ENCODE peak calls at places on chromosomes 11 and 22, in five cellular contexts. E is HFF-Myc; N is naive thymus-derived CD4-positive, alpha-beta T cell; C is GM03348; H is right lobe of liver. S is an unnamed sample.

GRCh38 chr11:68750197-68750987 is 928 bp downstream of the TESMIN start:
- DNase-seq in H (peak), C (no peak), N (peak), E (no peak), S (peak)

GRCh38 chr11:121367434-121367833 is 74.9 kb downstream of the SC5D start:
- DNase-seq in N (no peak), E (no peak), H (no peak), C (peak), S (peak)

GRCh38 chr22:31637375-31637937 is 24.6 kb downstream of the PISD start:
- DNase-seq in N (no peak), H (no peak), C (no peak), E (no peak), S (peak)

GRCh38 chr11:123578778-123579481 is 75.5 kb downstream of the SCN3B start:
- DNase-seq in H (no peak), E (no peak), C (no peak), N (no peak), S (no peak)

GRCh38 chr22:31045900-31046587 is 35.1 kb upstream of the SMTN start:
- DNase-seq in N (no peak), E (no peak), C (no peak), H (no peak), S (no peak)

GRCh38 chr11:113674397-113674685 is 31.8 kb downstream of the TMPRSS5 start:
- DNase-seq in H (no peak), C (no peak), N (no peak), E (no peak), S (no peak)

GRCh38 chr11:105155679-105156078 is 16.1 kb upstream of the CARD18 start:
- DNase-seq in N (no peak), H (no peak), E (no peak), C (no peak), S (no peak)

GRCh38 chr22:27578937-27579617 is 222.5 kb downstream of the MN1 start:
- DNase-seq in E (no peak), N (no peak), C (peak), H (no peak), S (no peak)

GRCh38 chr11:111851067-111851466 is 20.3 kb downstream of the ALG9 start:
- DNase-seq in E (no peak), C (no peak), H (peak), N (no peak), S (no peak)

GRCh38 chr22:38177926-38178604 is 3.6 kb downstream of the PLA2G6 start:
- DNase-seq in N (no peak), E (peak), C (peak), H (no peak), S (no peak)

GRCh38 chr11:100574894-100575769 is 112.0 kb upstream of the ARHGAP42 start:
- DNase-seq in N (no peak), C (peak), H (no peak), E (no peak), S (no peak)

GRCh38 chr22:31253949-31254348 is 38.3 kb downstream of the PIK3IP1 start:
- DNase-seq in E (no peak), H (no peak), C (no peak), N (no peak), S (no peak)

GRCh38 chr22:25332386-25332785 is 112.9 kb downstream of the CRYBB2 start:
- DNase-seq in E (no peak), H (no peak), C (no peak), N (no peak), S (no peak)

S was measured in naive B cell.